ENCODE peak calls at places on chromosomes 16 and 17, in five cellular contexts. H is mesenchymal stem cell, M is IMR-90, G is trophoblast cell, B is neuronal stem cell. U is an unnamed sample.

GRCh38 chr16:83574388-83574787 is 233.4 kb upstream of the HSBP1 start:
- DNase-seq in H (peak), M (peak), G (no peak), B (no peak), U (peak)

GRCh38 chr16:86931410-86931941 is 353.1 kb downstream of the FOXL1 start:
- DNase-seq in H (peak), M (peak), G (no peak), B (no peak), U (no peak)

GRCh38 chr16:87420401-87421368 is 28.5 kb downstream of the MAP1LC3B start:
- DNase-seq in H (no peak), M (no peak), G (no peak), B (no peak), U (no peak)

GRCh38 chr16:21611178-21611545 is 11.8 kb downstream of the METTL9 start:
- DNase-seq in H (peak), M (peak), G (no peak), B (no peak), U (no peak)

GRCh38 chr17:74870512-74870911 is 2.3 kb downstream of the FDXR start:
- DNase-seq in H (peak), M (peak), G (no peak), B (no peak), U (no peak)

GRCh38 chr16:275041-275621 is 613 bp downstream of the RGS11 start:
- DNase-seq in H (no peak), M (no peak), G (no peak), B (no peak), U (peak)

GRCh38 chr17:60720763-60721531 is 43.3 kb downstream of the BCAS3 start:
- DNase-seq in H (peak), M (peak), G (peak), B (peak), U (peak)

GRCh38 chr17:43356999-43357398 is 41.8 kb upstream of the ARL4D start:
- DNase-seq in H (peak), M (peak), G (peak), B (no peak), U (no peak)

GRCh38 chr16:53892155-53892554 is 188.2 kb downstream of the FTO start:
- DNase-seq in H (peak), M (peak), G (peak), B (peak), U (peak)

GRCh38 chr16:77780378-77780837 is 8.0 kb upstream of the VAT1L start:
- DNase-seq in H (peak), M (peak), G (peak), B (no peak), U (no peak)

GRCh38 chr16:85759631-85760419 is 8.9 kb upstream of the C16orf74 start:
- DNase-seq in H (no peak), M (no peak), G (no peak), B (no peak), U (peak)

GRCh38 chr17:77235370-77236080 is 94.8 kb downstream of the SEC14L1 start:
- DNase-seq in H (peak), M (peak), G (no peak), B (no peak), U (no peak)

GRCh38 chr16:55012793-55013192 is 82.1 kb downstream of the IRX5 start:
- DNase-seq in H (no peak), M (no peak), G (no peak), B (no peak), U (no peak)

GRCh38 chr16:84555418-84556196 is 51.1 kb upstream of the MEAK7 start:
- DNase-seq in H (no peak), M (no peak), G (peak), B (no peak), U (no peak)

GRCh38 chr16:26992661-26993365 is 73.9 kb upstream of the C16orf82 start:
- DNase-seq in H (no peak), M (no peak), G (no peak), B (peak), U (no peak)

GRCh38 chr17:56521439-56522141 is 71.9 kb upstream of the NOG start:
- DNase-seq in H (no peak), M (no peak), G (no peak), B (no peak), U (peak)

GRCh38 chr16:78198299-78198698 is 98.8 kb downstream of the WWOX start:
- DNase-seq in H (no peak), M (no peak), G (no peak), B (no peak), U (no peak)

GRCh38 chr17:19365833-19366636 is 3.5 kb upstream of the B9D1 start:
- DNase-seq in H (no peak), M (no peak), G (no peak), B (no peak), U (no peak)

GRCh38 chr16:46843898-46844642 is 13.1 kb upstream of the C16orf87 start:
- DNase-seq in H (no peak), M (no peak), G (no peak), B (no peak), U (no peak)

GRCh38 chr16:765971-766819 is 5.7 kb downstream of the MSLN start:
- DNase-seq in H (no peak), M (no peak), G (no peak), B (no peak), U (no peak)

GRCh38 chr16:5187402-5187952 is 89.9 kb upstream of the EEF2KMT start:
- DNase-seq in H (no peak), M (no peak), G (no peak), B (no peak), U (no peak)

GRCh38 chr16:1474471-1474795 is 395 bp downstream of the CLCN7 start:
- DNase-seq in H (no peak), M (no peak), G (no peak), B (no peak), U (no peak)

GRCh38 chr17:82100502-82101298 is 2.7 kb upstream of the FASN start:
- DNase-seq in H (no peak), M (no peak), G (no peak), B (no peak), U (no peak)

GRCh38 chr17:6547336-6547735 is 9.0 kb downstream of the PITPNM3 start:
- DNase-seq in H (no peak), M (no peak), G (no peak), B (no peak), U (no peak)

GRCh38 chr17:36947922-36948716 is 635 bp upstream of the AATF start:
- DNase-seq in H (no peak), M (no peak), G (no peak), B (no peak), U (no peak)

GRCh38 chr17:58386708-58387107 is 30.6 kb downstream of the RNF43 start:
- DNase-seq in H (no peak), M (no peak), G (no peak), B (no peak), U (no peak)

GRCh38 chr16:50626868-50627267 is 54.2 kb downstream of the SNX20 start:
- DNase-seq in H (no peak), M (no peak), G (no peak), B (no peak), U (no peak)

GRCh38 chr16:5042574-5043171 is 8.9 kb upstream of the NAGPA start:
- DNase-seq in H (peak), M (peak), G (no peak), B (no peak), U (no peak)

GRCh38 chr17:77842906-77843249 is 115.6 kb upstream of the TNRC6C start:
- DNase-seq in H (no peak), M (no peak), G (no peak), B (no peak), U (no peak)

GRCh38 chr17:17254026-17254425 is 17.1 kb upstream of the FLCN start:
- DNase-seq in H (no peak), M (peak), G (peak), B (no peak), U (no peak)

GRCh38 chr16:79422061-79422460 is 178.5 kb downstream of the MAF start:
- DNase-seq in H (no peak), M (no peak), G (no peak), B (no peak), U (no peak)

GRCh38 chr17:64229815-64230550 is 33.1 kb downstream of the TEX2 start:
- DNase-seq in H (no peak), M (no peak), G (no peak), B (no peak), U (no peak)

GRCh38 chr17:6328279-6328678 is 106.6 kb downstream of the AIPL1 start:
- DNase-seq in H (no peak), M (no peak), G (no peak), B (no peak), U (no peak)

DNA sequence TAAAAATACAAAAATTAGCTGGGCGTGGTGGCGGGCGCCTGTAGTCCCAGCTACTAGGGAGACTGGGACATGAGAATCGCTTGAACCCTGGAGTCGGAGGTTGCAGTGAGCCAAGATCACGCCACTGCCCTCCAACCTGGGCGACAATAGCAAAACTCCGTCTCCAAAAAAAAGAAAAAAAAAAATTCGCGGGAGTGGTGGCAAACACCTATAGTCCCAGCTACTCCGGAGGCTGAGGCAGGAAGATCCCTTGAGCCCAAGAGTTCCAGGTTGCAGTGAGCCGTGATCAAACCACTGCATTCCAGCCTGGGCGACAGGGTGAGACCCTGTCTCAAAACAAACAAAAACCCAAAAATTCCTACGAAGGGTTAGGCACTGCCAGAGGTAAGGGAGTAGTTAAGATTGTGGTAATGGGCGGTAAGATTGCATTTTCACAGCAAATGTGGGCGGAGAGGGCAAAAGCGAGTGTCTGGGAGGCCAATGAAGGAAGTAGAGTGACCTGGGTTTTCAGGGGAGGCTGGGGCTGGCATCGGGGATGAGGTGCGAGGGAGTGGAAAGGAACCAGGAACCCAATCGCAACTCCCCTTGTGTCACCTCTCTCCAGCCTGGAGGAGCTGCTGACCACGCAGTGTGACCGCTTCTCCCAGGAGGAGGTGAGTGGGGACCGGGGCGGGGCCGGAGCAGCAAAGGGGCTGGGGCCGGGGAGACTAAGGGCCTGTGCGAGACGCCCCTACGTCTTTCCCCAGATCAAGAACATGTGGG is 2.6 kb downstream of the MYL11 start:
- DNase-seq in H (no peak), M (no peak), G (no peak), B (no peak), U (no peak)
- H4K91ac ChIP-seq in H (peak), M (peak), G (peak), B (no peak), U (peak)

DNA sequence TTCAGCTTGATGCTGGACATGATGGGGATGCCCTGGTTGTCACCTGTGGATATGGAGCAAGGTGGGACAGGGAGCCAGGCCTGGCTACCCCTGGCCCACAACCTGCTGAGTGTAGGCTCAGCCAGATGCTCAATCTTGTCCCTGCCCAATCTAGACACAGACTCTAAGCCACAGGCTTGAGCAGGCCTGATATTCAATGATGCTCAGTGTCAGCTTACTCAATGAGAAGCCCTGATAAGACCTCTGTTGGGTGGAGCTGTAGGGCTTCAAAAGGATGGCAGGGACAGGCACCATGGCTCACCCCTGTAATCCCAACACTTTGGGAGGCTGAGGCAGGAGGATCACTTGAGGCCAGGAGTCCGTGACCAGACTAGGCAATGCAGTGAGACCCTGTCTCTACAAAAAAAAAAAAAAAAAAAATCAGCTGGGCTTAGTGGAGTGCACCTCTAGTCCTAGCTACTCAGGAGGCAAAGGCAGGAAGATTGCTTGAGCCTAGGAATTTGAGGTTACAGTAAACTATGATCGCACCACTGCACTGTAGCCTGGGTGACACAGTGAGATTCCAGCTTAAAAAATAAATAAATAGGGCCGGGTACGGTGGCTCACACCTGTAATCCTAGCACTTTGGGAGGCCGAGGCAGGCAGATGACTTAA is 3.4 kb downstream of the LCAT start:
- DNase-seq in H (no peak), M (no peak), G (no peak), B (no peak), U (no peak)
- H2BK5ac ChIP-seq in H (no peak), M (no peak), G (no peak), B (no peak), U (no peak)

DNA sequence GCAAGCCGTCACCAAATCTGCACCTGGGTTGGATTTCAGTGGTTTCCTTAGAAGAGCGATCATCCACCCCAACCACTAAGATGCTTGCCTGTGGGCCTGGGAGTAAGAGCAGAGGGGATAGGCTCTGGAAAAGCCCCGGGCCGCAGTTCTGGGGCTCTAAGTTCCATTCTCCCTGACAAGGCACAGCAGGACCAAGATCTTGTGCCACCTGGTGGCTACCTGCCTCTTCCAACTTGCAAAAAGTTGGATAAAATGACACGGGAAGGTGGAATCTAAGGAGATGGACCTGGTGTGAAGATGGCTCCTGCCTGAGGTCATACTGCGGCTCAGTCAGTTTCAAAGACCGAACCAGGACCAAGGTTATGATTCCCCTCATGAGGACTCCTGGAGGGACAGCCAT is 42.3 kb downstream of the ABCC12 start:
- DNase-seq in H (no peak), M (no peak), G (no peak), B (no peak), U (peak)
- H4K91ac ChIP-seq in H (no peak), M (no peak), G (no peak), B (no peak), U (no peak)

GRCh38 chr17:39563476-39563875 is 44.2 kb downstream of the NEUROD2 start:
- DNase-seq in H (no peak), M (no peak), G (no peak), B (peak), U (peak)
- H2BK5ac ChIP-seq in H (no peak), M (no peak), G (no peak), B (no peak), U (no peak)